ENCODE peak calls at places on chromosomes 16 and 17, in seven cellular contexts. M, N, J, U, T, W and Q are unnamed samples.

GRCh38 chr16:57091990-57092785 is at the start of gene CPNE2:
- DNase-seq in M (no peak), N (peak), J (no peak), U (no peak), T (no peak), W (peak), Q (peak)

GRCh38 chr17:50534222-50534978 is 1.9 kb downstream of the EPN3 start:
- DNase-seq in M (no peak), N (no peak), J (no peak), U (no peak), T (no peak), W (no peak), Q (no peak)

GRCh38 chr16:25009822-25010221 is 5.3 kb downstream of the ARHGAP17 start:
- DNase-seq in M (no peak), N (no peak), J (no peak), U (no peak), T (no peak), W (peak), Q (no peak)

GRCh38 chr16:57795431-57795878 is 6.8 kb downstream of the KIFC3 start:
- DNase-seq in M (peak), N (peak), J (no peak), U (no peak), T (no peak), W (no peak), Q (peak)

GRCh38 chr16:79182618-79183017 is 417.9 kb downstream of the MAF start:
- DNase-seq in M (no peak), N (no peak), J (no peak), U (no peak), T (peak), W (no peak), Q (no peak)

GRCh38 chr17:39955726-39956225 is 7.0 kb upstream of the GSDMA start:
- DNase-seq in M (no peak), N (no peak), J (no peak), U (no peak), T (no peak), W (no peak), Q (no peak)

GRCh38 chr17:83191388-83192160 is 112.2 kb downstream of the METRNL start:
- DNase-seq in M (no peak), N (no peak), J (no peak), U (peak), T (no peak), W (peak), Q (no peak)

GRCh38 chr17:48605991-48606891 is 1.5 kb upstream of the HOXB6 start:
- DNase-seq in M (no peak), N (no peak), J (no peak), U (no peak), T (no peak), W (no peak), Q (no peak)

GRCh38 chr17:19369846-19370492 is 7.4 kb upstream of the B9D1 start:
- DNase-seq in M (no peak), N (no peak), J (no peak), U (peak), T (no peak), W (peak), Q (no peak)

GRCh38 chr16:79278506-79278905 is 322.0 kb downstream of the MAF start:
- DNase-seq in M (no peak), N (no peak), J (no peak), U (peak), T (no peak), W (no peak), Q (no peak)

GRCh38 chr17:41739661-41740352 is 5.4 kb upstream of the HAP1 start:
- DNase-seq in M (no peak), N (no peak), J (peak), U (no peak), T (peak), W (no peak), Q (no peak)

GRCh38 chr17:28982191-28982793 is 23.5 kb downstream of the SEZ6 start:
- DNase-seq in M (no peak), N (no peak), J (no peak), U (peak), T (no peak), W (peak), Q (peak)

GRCh38 chr16:69669577-69669976 is 56.8 kb downstream of the NQO1 start:
- DNase-seq in M (no peak), N (no peak), J (no peak), U (no peak), T (no peak), W (no peak), Q (no peak)

GRCh38 chr17:79815836-79816371 is 19.0 kb upstream of the CBX8 start:
- DNase-seq in M (no peak), N (no peak), J (no peak), U (no peak), T (no peak), W (no peak), Q (no peak)

GRCh38 chr16:64738321-64738960 is 383.4 kb downstream of the CDH11 start:
- DNase-seq in M (peak), N (no peak), J (peak), U (no peak), T (peak), W (no peak), Q (no peak)

GRCh38 chr17:67018429-67019125 is 25.8 kb upstream of the CACNG1 start:
- DNase-seq in M (no peak), N (peak), J (no peak), U (no peak), T (no peak), W (no peak), Q (no peak)

GRCh38 chr17:17188586-17188985 is 17.5 kb downstream of the PLD6 start:
- DNase-seq in M (no peak), N (no peak), J (no peak), U (no peak), T (no peak), W (no peak), Q (no peak)

GRCh38 chr16:75899163-75899562 is 172.9 kb upstream of the CPHXL start:
- DNase-seq in M (no peak), N (no peak), J (no peak), U (no peak), T (no peak), W (no peak), Q (no peak)

GRCh38 chr16:63978240-63978639 is 1143.6 kb downstream of the CDH11 start:
- DNase-seq in M (no peak), N (no peak), J (no peak), U (no peak), T (no peak), W (no peak), Q (no peak)

GRCh38 chr16:1003551-1004347 is 22.2 kb downstream of the SOX8 start:
- DNase-seq in M (no peak), N (no peak), J (no peak), U (no peak), T (no peak), W (no peak), Q (no peak)

GRCh38 chr17:67202503-67202902 is 42.5 kb downstream of the HELZ start:
- DNase-seq in M (no peak), N (no peak), J (no peak), U (no peak), T (no peak), W (no peak), Q (no peak)

GRCh38 chr17:70320642-70321345 is 151.5 kb downstream of the KCNJ2 start:
- DNase-seq in M (no peak), N (peak), J (no peak), U (no peak), T (no peak), W (no peak), Q (no peak)

GRCh38 chr17:80758793-80759673 is 214.4 kb downstream of the RPTOR start:
- DNase-seq in M (no peak), N (no peak), J (no peak), U (no peak), T (no peak), W (no peak), Q (no peak)

GRCh38 chr16:87951550-87952538 is 610 bp downstream of the BANP start:
- DNase-seq in M (no peak), N (peak), J (no peak), U (no peak), T (no peak), W (no peak), Q (no peak)

GRCh38 chr17:43665387-43666101 is 3.8 kb upstream of the MEOX1 start:
- DNase-seq in M (no peak), N (no peak), J (no peak), U (no peak), T (no peak), W (no peak), Q (no peak)

GRCh38 chr16:89721644-89722391 is 481 bp downstream of the ZNF276 start:
- DNase-seq in M (no peak), N (peak), J (no peak), U (peak), T (no peak), W (peak), Q (peak)

GRCh38 chr16:89723279-89724250 is 2.2 kb downstream of the ZNF276 start:
- DNase-seq in M (no peak), N (no peak), J (no peak), U (peak), T (no peak), W (no peak), Q (no peak)

GRCh38 chr16:89722392-89723278 is 1.3 kb downstream of the ZNF276 start:
- DNase-seq in M (no peak), N (no peak), J (no peak), U (peak), T (no peak), W (peak), Q (peak)

GRCh38 chr16:89720520-89720858 is 209 bp downstream of the VPS9D1 start:
- DNase-seq in M (no peak), N (peak), J (no peak), U (no peak), T (no peak), W (no peak), Q (no peak)

GRCh38 chr16:89720859-89721643 is at the start of the genes VPS9D1 and ZNF276:
- DNase-seq in M (no peak), N (peak), J (no peak), U (peak), T (no peak), W (peak), Q (peak)
- TF ChIP-seq CTCF in M (no peak), N (no peak), J (no peak), U (no peak), T (no peak), W (no peak), Q (no peak)

DNA sequence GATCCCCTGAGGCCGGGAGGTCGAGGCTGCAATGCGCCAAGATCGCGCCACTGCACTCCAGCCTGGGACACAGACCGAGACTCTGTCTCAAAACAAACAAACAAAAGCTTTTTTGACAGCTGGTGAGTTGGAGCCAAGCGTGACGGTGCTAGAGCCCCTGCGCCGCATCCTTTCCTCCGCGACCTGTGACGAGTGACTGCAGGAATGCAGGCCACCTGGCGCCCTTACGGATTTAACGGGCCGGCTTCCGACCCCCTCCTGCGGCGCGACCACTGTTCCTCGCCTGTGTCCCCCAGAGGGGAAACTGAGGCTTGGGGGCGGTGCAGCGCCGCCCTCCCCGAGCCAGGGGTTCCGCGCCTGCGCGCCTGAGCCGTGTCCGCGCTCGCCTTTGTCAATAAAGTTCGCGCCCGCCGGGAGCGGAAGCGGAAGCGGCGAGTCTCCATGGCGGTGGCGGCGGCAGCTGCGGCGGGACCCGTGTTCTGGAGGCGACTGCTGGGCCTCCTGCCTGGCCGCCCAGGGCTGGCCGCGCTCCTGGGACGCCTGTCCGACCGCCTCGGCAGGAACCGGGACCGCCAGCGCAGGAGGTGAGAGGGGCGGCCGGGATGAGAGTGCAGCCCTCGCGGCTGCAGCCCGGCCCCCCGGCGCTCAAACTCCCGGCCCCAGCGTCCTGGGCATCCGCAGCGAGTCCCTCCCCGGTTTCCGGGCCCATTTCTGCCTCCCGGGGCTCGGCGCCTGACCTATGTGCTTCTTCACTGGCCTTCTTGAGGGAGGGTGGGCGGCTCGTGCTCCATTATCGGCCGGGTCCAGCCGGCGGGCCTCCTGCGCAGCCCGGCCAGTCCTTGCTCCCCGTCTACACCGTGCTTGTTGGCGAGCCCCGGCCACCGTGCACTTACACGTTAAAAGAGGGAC is at the start of gene PGS1:
- DNase-seq in M (no peak), N (peak), J (no peak), U (peak), T (no peak), W (peak), Q (peak)
- TF ChIP-seq CTCF in M (no peak), N (no peak), J (no peak), U (no peak), T (no peak), W (peak), Q (no peak)

DNA sequence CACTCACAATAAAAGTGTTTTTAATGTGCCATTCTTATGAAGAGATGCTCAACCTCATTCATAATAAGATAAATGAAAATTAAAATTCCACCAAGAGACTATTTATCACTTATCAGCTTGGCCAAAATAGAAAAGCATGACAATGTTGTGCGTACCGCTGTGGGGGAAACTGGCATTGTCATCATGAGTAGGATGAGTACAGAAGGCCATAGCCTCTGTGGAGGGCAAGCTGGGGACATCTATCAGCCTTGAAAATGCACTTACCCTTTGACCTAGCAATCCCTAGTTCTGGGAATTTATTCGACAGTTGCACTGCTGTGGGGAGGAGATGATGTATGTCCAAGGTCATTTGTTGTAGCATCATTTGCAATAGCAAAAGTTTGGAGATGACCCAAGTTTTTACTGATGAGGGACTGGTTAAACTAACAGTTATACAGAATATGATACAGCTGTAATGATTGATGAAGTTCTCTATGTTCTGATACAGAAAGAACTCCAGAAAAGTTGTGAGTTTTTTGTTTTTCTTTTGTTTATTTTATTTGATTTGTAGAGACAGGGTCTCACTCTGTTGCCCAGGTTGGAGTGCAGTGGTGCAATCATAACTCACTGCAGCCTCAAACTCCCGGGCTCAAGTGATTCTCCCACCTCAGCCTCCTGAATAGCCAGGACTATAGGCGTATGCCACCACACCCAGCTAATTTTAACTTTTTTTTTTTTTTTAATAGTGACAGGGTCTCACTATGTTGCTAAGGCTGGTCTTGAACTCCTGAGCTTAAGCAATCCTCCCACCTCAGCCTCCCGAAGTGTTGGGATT is 13.7 kb upstream of the PRKCB start:
- DNase-seq in M (no peak), N (no peak), J (no peak), U (no peak), T (no peak), W (no peak), Q (no peak)
- TF ChIP-seq CTCF in M (no peak), N (no peak), J (no peak), U (no peak), T (no peak), W (no peak), Q (no peak)

GRCh38 chr17:74227681-74228080 is 14.3 kb downstream of the TTYH2 start:
- DNase-seq in M (no peak), N (no peak), J (no peak), U (no peak), T (no peak), W (no peak), Q (no peak)

GRCh38 chr17:74222399-74222798 is 9.0 kb downstream of the TTYH2 start:
- DNase-seq in M (no peak), N (no peak), J (no peak), U (no peak), T (no peak), W (no peak), Q (no peak)

GRCh38 chr17:74227271-74227670 is 13.9 kb downstream of the TTYH2 start:
- DNase-seq in M (no peak), N (no peak), J (no peak), U (no peak), T (no peak), W (no peak), Q (no peak)

GRCh38 chr17:74223901-74224300 is 10.5 kb downstream of the TTYH2 start:
- DNase-seq in M (no peak), N (no peak), J (no peak), U (no peak), T (no peak), W (no peak), Q (no peak)

DNA sequence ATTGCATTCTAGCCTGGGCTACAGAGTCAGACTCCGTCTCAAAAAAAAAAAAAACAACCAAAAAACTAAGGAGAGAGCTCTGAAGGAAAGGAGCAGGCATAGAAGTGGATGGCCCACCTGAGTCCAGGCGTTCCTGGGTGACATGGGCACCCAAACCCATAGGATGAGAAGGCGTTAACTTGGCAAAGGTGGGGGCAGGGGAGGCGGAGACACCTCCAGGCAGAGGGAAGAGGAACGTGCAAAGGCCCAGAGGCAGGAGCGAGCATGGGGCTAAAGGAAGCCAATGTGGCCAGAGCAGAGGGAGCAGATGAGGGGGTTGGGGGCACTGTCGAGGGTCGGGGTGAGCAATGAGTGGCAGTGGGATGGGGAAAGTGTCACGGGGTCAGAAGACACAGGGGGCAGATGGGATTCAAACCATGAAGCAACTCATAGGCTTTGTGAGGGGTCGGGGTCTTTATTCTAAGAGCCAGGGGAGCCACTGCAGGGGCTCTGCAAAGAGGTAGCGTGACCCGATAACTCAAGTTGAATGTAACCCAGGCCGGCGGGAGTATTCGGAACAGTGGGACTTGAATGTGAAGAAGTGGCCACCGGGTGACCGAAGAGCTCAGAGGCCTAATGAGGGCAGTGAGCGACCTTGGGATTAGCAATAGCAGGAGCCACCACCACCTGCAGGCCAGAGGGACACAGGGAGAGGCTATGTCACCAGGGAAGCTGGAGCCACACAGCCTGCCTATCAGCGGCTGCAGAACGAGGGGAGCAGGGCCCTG is 11.8 kb downstream of the TTYH2 start:
- DNase-seq in M (no peak), N (no peak), J (no peak), U (no peak), T (no peak), W (no peak), Q (no peak)
- TF ChIP-seq CTCF in M (no peak), N (no peak), J (no peak), U (no peak), T (no peak), W (no peak), Q (no peak)

GRCh38 chr17:3801043-3801746 is at the start of gene ITGAE:
- DNase-seq in M (no peak), N (no peak), J (no peak), U (no peak), T (no peak), W (no peak), Q (no peak)

GRCh38 chr17:3800362-3801042 is 486 bp downstream of the ITGAE start:
- DNase-seq in M (no peak), N (no peak), J (no peak), U (no peak), T (no peak), W (no peak), Q (no peak)

GRCh38 chr17:3798273-3799180 is 2.5 kb downstream of the ITGAE start:
- DNase-seq in M (no peak), N (no peak), J (no peak), U (no peak), T (no peak), W (no peak), Q (peak)

GRCh38 chr17:3796822-3797170 is 4.2 kb downstream of the ITGAE start:
- DNase-seq in M (no peak), N (no peak), J (no peak), U (no peak), T (no peak), W (no peak), Q (peak)

GRCh38 chr17:3799181-3799627 is 1.8 kb downstream of the ITGAE start:
- DNase-seq in M (no peak), N (no peak), J (no peak), U (no peak), T (no peak), W (no peak), Q (no peak)
- TF ChIP-seq CTCF in M (no peak), N (no peak), J (no peak), U (no peak), T (no peak), W (no peak), Q (no peak)

GRCh38 chr17:7711356-7711755 is 6.2 kb upstream of the DNAH2 start:
- DNase-seq in M (no peak), N (no peak), J (no peak), U (no peak), T (no peak), W (no peak), Q (no peak)
- TF ChIP-seq CTCF in M (no peak), N (no peak), J (no peak), U (no peak), T (peak), W (no peak), Q (no peak)

GRCh38 chr17:71975998-71976649 is 144.7 kb upstream of the SOX9 start:
- DNase-seq in M (peak), N (no peak), J (peak), U (no peak), T (peak), W (peak), Q (no peak)

GRCh38 chr17:71980171-71980570 is 140.6 kb upstream of the SOX9 start:
- DNase-seq in M (no peak), N (no peak), J (no peak), U (no peak), T (no peak), W (no peak), Q (no peak)

GRCh38 chr17:71975331-71975801 is 145.5 kb upstream of the SOX9 start:
- DNase-seq in M (peak), N (no peak), J (no peak), U (no peak), T (peak), W (peak), Q (no peak)

GRCh38 chr17:71974051-71974450 is 146.8 kb upstream of the SOX9 start:
- DNase-seq in M (no peak), N (no peak), J (no peak), U (no peak), T (no peak), W (no peak), Q (no peak)

DNA sequence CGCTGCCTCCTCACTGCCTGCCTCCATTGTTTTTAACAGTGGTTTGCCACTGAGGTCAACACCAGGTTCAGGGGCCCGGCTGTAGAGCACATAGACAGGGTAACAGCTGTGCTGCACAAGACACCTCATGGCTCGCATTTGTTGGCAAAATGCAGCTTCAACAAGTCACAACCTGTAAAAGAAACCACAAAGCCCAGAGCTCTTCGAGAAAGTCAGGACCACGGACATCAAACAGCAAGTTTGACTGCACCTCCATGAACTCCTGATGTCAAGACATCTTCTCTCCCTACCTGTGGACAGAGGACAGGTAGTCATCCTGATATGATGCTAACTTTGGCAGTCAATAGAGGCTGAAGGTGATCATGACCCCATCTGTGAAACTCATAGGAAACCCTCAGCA is 142.4 kb upstream of the SOX9 start:
- DNase-seq in M (no peak), N (no peak), J (no peak), U (no peak), T (no peak), W (no peak), Q (no peak)
- TF ChIP-seq CTCF in M (no peak), N (no peak), J (no peak), U (no peak), T (no peak), W (no peak), Q (no peak)